ENCODE peak calls at places on chromosomes 2 and 18, in ten cellular contexts. K is endothelial cell; R is body of pancreas; E is HTR-8/SVneo; S is fibroblast of mammary gland; V is activated T-cell treated with anti-CD3 and anti-CD28 coated beads, Interleukin-2, amount 50 U/mL, for 48 hours; D is left cardiac atrium; W is upper lobe of right lung; Z is iris pigment epithelial cell; P is amniotic stem cell. O is an unnamed sample.
A peak's percentile ranks its signal among the peaks of the same experiment; 100 is the strongest.

GRCh38 chr2:159904565-159905281 is 106.7 kb upstream of the CD302 start:
- DNase-seq in K (peak; percentile 56), R (peak; percentile 80), E (no peak), S (no peak), V (peak; percentile 88), D (peak; percentile 64), W (peak; percentile 91), Z (no peak), P (no peak), O (no peak)

GRCh38 chr2:48448274-48449061 is 81.5 kb upstream of the STON1 start:
- DNase-seq in K (no peak), R (peak; percentile 20), E (no peak), S (peak; percentile 89), V (no peak), D (no peak), W (no peak), Z (peak; percentile 95), P (no peak), O (peak; percentile 50)

GRCh38 chr2:218956039-218956438 is 3.4 kb upstream of the CDK5R2 start:
- DNase-seq in K (no peak), R (no peak), E (no peak), S (no peak), V (no peak), D (no peak), W (no peak), Z (no peak), P (no peak), O (no peak)

GRCh38 chr2:28684142-28684858 is 67.3 kb upstream of the PPP1CB start:
- DNase-seq in K (no peak), R (no peak), E (no peak), S (no peak), V (no peak), D (no peak), W (no peak), Z (no peak), P (no peak), O (no peak)

GRCh38 chr2:204177977-204178522 is 241.5 kb downstream of the ICOS start:
- DNase-seq in K (peak; percentile 49), R (peak; percentile 70), E (peak; percentile 3), S (peak; percentile 27), V (peak; percentile 83), D (peak; percentile 59), W (peak; percentile 70), Z (peak; percentile 10), P (no peak), O (no peak)

GRCh38 chr2:33021542-33022259 is 74.9 kb downstream of the LTBP1 start:
- DNase-seq in K (no peak), R (no peak), E (no peak), S (peak; percentile 75), V (no peak), D (no peak), W (no peak), Z (peak; percentile 79), P (no peak), O (no peak)

GRCh38 chr2:75633620-75634019 is 13.0 kb upstream of the MRPL19 start:
- DNase-seq in K (no peak), R (no peak), E (no peak), S (no peak), V (no peak), D (no peak), W (no peak), Z (no peak), P (no peak), O (no peak)

GRCh38 chr18:48408727-48409590 is at the start of gene ZBTB7C:
- DNase-seq in K (peak; percentile 38), R (peak; percentile 59), E (no peak), S (no peak), V (peak; percentile 45), D (peak; percentile 54), W (peak; percentile 77), Z (peak; percentile 24), P (no peak), O (no peak)

GRCh38 chr2:85761-86160 is 39.5 kb upstream of the FAM110C start:
- DNase-seq in K (no peak), R (no peak), E (no peak), S (no peak), V (no peak), D (no peak), W (no peak), Z (no peak), P (no peak), O (no peak)

GRCh38 chr18:63317982-63318881 is 1.3 kb downstream of the BCL2 start:
- DNase-seq in K (peak; percentile 68), R (peak; percentile 61), E (no peak), S (no peak), V (peak; percentile 90), D (peak; percentile 51), W (peak; percentile 83), Z (no peak), P (no peak), O (peak; percentile 49)

GRCh38 chr2:112310906-112311305 is 35.5 kb downstream of the ZC3H6 start:
- DNase-seq in K (no peak), R (no peak), E (no peak), S (no peak), V (no peak), D (no peak), W (no peak), Z (no peak), P (no peak), O (no peak)